ENCODE peak calls at places on chromosomes 5 and 9, in seven cellular contexts. C is anterior cingulate cortex; D is GM03348; Z is testis; T is nucleus accumbens; M is fibroblast of mammary gland; Q is effector memory CD8-positive, alpha-beta T cell. A is an unnamed sample.

GRCh38 chr5:180216646-180217171 is 7.7 kb upstream of the RASGEF1C start:
- DNase-seq in C (no peak), D (no peak), Z (no peak), T (no peak), M (no peak), Q (no peak), A (no peak)

GRCh38 chr9:899440-900184 is 58.1 kb downstream of the DMRT1 start:
- DNase-seq in C (peak; percentile 4), D (no peak), Z (no peak), T (no peak), M (no peak), Q (no peak), A (no peak)

GRCh38 chr5:72328172-72328571 is 8.0 kb downstream of the PTCD2 start:
- DNase-seq in C (peak; percentile 73), D (peak; percentile 29), Z (no peak), T (peak; percentile 48), M (peak; percentile 68), Q (no peak), A (no peak)

GRCh38 chr5:174335682-174336364 is 290.3 kb downstream of the NSG2 start:
- DNase-seq in C (no peak), D (no peak), Z (no peak), T (no peak), M (no peak), Q (no peak), A (no peak)

GRCh38 chr9:33196736-33197135 is 29.6 kb upstream of the B4GALT1 start:
- DNase-seq in C (no peak), D (no peak), Z (no peak), T (no peak), M (no peak), Q (no peak), A (no peak)

GRCh38 chr9:34759432-34760134 is 49.6 kb upstream of the CCL21 start:
- DNase-seq in C (peak; percentile 37), D (no peak), Z (no peak), T (peak; percentile 22), M (no peak), Q (no peak), A (no peak)

GRCh38 chr9:121353246-121353975 is 16.6 kb downstream of the STOM start:
- DNase-seq in C (no peak), D (no peak), Z (no peak), T (no peak), M (no peak), Q (peak; percentile 67), A (no peak)

GRCh38 chr9:21837501-21837900 is 35.1 kb downstream of the MTAP start:
- DNase-seq in C (no peak), D (no peak), Z (no peak), T (no peak), M (no peak), Q (no peak), A (no peak)

GRCh38 chr5:83987513-83988292 is 267.0 kb upstream of the HAPLN1 start:
- DNase-seq in C (no peak), D (no peak), Z (no peak), T (no peak), M (no peak), Q (no peak), A (no peak)

GRCh38 chr5:179340465-179340864 is 4.8 kb downstream of the ADAMTS2 start:
- DNase-seq in C (no peak), D (no peak), Z (no peak), T (no peak), M (no peak), Q (no peak), A (no peak)

A was measured in HCT116.